ENCODE peak calls at places on chromosomes 11 and 22, in five cellular contexts. One of them, this sample, is unnamed.

GRCh38 chr11:71488086-71488967 is 35.3 kb downstream of the NADSYN1 start:
- DNase-seq in neural progenitor cell: no peak
- DNase-seq in hepatocyte: peak
- DNase-seq in adrenal gland: no peak
- DNase-seq in suprapubic skin: peak
- DNase-seq in this sample: no peak

GRCh38 chr11:1908579-1908978 is 10.9 kb upstream of the TNNT3 start:
- DNase-seq in adrenal gland: no peak
- DNase-seq in neural progenitor cell: no peak
- DNase-seq in hepatocyte: no peak
- DNase-seq in suprapubic skin: no peak
- DNase-seq in this sample: no peak

GRCh38 chr22:34481090-34481489 is 560.8 kb upstream of the LARGE1 start:
- DNase-seq in adrenal gland: no peak
- DNase-seq in suprapubic skin: no peak
- DNase-seq in neural progenitor cell: no peak
- DNase-seq in hepatocyte: no peak
- DNase-seq in this sample: no peak

GRCh38 chr11:2277933-2278523 is 7.6 kb upstream of the ASCL2 start:
- DNase-seq in suprapubic skin: no peak
- DNase-seq in hepatocyte: no peak
- DNase-seq in adrenal gland: peak
- DNase-seq in neural progenitor cell: no peak
- DNase-seq in this sample: no peak

GRCh38 chr22:44448271-44448780 is 49.7 kb downstream of the RTL6 start:
- DNase-seq in neural progenitor cell: no peak
- DNase-seq in suprapubic skin: peak
- DNase-seq in hepatocyte: peak
- DNase-seq in adrenal gland: peak
- DNase-seq in this sample: no peak

GRCh38 chr11:61688368-61689163 is 8.4 kb downstream of the DAGLA start:
- DNase-seq in hepatocyte: no peak
- DNase-seq in neural progenitor cell: no peak
- DNase-seq in suprapubic skin: peak
- DNase-seq in adrenal gland: no peak
- DNase-seq in this sample: no peak

GRCh38 chr11:132032555-132032954 is 662.1 kb downstream of the NTM start:
- DNase-seq in suprapubic skin: no peak
- DNase-seq in hepatocyte: no peak
- DNase-seq in neural progenitor cell: no peak
- DNase-seq in adrenal gland: no peak
- DNase-seq in this sample: no peak

GRCh38 chr11:2519879-2520735 is 75.3 kb downstream of the KCNQ1 start:
- DNase-seq in suprapubic skin: peak
- DNase-seq in neural progenitor cell: peak
- DNase-seq in hepatocyte: no peak
- DNase-seq in adrenal gland: peak
- DNase-seq in this sample: no peak

GRCh38 chr11:120867988-120868387 is 155.9 kb upstream of the TBCEL start:
- DNase-seq in adrenal gland: no peak
- DNase-seq in hepatocyte: no peak
- DNase-seq in suprapubic skin: no peak
- DNase-seq in neural progenitor cell: no peak
- DNase-seq in this sample: no peak

GRCh38 chr11:4064278-4064955 is 30.2 kb upstream of the RRM1 start:
- DNase-seq in suprapubic skin: no peak
- DNase-seq in hepatocyte: no peak
- DNase-seq in neural progenitor cell: no peak
- DNase-seq in adrenal gland: no peak
- DNase-seq in this sample: no peak

GRCh38 chr11:121661796-121662508 is 209.2 kb upstream of the SORL1-AS1 start:
- DNase-seq in adrenal gland: no peak
- DNase-seq in suprapubic skin: no peak
- DNase-seq in hepatocyte: no peak
- DNase-seq in neural progenitor cell: no peak
- DNase-seq in this sample: no peak

GRCh38 chr11:130592056-130592455 is 143.6 kb downstream of the ADAMTS15 start:
- DNase-seq in adrenal gland: no peak
- DNase-seq in neural progenitor cell: no peak
- DNase-seq in suprapubic skin: no peak
- DNase-seq in hepatocyte: no peak
- DNase-seq in this sample: no peak

GRCh38 chr11:19241260-19242183 is 777 bp upstream of the E2F8 start:
- DNase-seq in adrenal gland: no peak
- DNase-seq in suprapubic skin: no peak
- DNase-seq in hepatocyte: peak
- DNase-seq in neural progenitor cell: peak
- DNase-seq in this sample: no peak

GRCh38 chr11:119518746-119519382 is 95.9 kb upstream of the THY1 start:
- DNase-seq in hepatocyte: peak
- DNase-seq in suprapubic skin: no peak
- DNase-seq in adrenal gland: no peak
- DNase-seq in neural progenitor cell: peak
- DNase-seq in this sample: no peak

GRCh38 chr22:24965822-24966626 is 13.5 kb downstream of the KIAA1671 start:
- DNase-seq in neural progenitor cell: no peak
- DNase-seq in suprapubic skin: no peak
- DNase-seq in hepatocyte: no peak
- DNase-seq in adrenal gland: peak
- DNase-seq in this sample: no peak

GRCh38 chr11:65549088-65549487 is 9.1 kb downstream of the LTBP3 start:
- DNase-seq in adrenal gland: no peak
- DNase-seq in hepatocyte: no peak
- DNase-seq in suprapubic skin: no peak
- DNase-seq in neural progenitor cell: no peak
- DNase-seq in this sample: no peak

GRCh38 chr11:125263268-125263790 is 98.8 kb downstream of the PKNOX2 start:
- DNase-seq in adrenal gland: peak
- DNase-seq in suprapubic skin: no peak
- DNase-seq in hepatocyte: peak
- DNase-seq in neural progenitor cell: peak
- DNase-seq in this sample: peak

GRCh38 chr22:43643362-43643761 is 168.7 kb downstream of the EFCAB6 start:
- DNase-seq in adrenal gland: peak
- DNase-seq in hepatocyte: peak
- DNase-seq in suprapubic skin: no peak
- DNase-seq in neural progenitor cell: no peak
- DNase-seq in this sample: no peak

GRCh38 chr11:31804439-31805036 is 6.6 kb downstream of the PAX6 start:
- DNase-seq in suprapubic skin: no peak
- DNase-seq in adrenal gland: peak
- DNase-seq in hepatocyte: no peak
- DNase-seq in neural progenitor cell: peak
- DNase-seq in this sample: no peak

GRCh38 chr11:36449566-36450390 is 60.3 kb downstream of the TRAF6 start:
- DNase-seq in hepatocyte: no peak
- DNase-seq in suprapubic skin: no peak
- DNase-seq in adrenal gland: peak
- DNase-seq in neural progenitor cell: no peak
- DNase-seq in this sample: no peak

GRCh38 chr22:37455896-37456295 is 28.6 kb upstream of the ELFN2 start:
- DNase-seq in hepatocyte: no peak
- DNase-seq in adrenal gland: no peak
- DNase-seq in neural progenitor cell: peak
- DNase-seq in suprapubic skin: no peak
- DNase-seq in this sample: no peak
- H3K27ac ChIP-seq in hepatocyte: peak
- H3K27ac ChIP-seq in adrenal gland: no peak
- H3K27ac ChIP-seq in neural progenitor cell: no peak
- H3K27ac ChIP-seq in suprapubic skin: no peak
- H3K27ac ChIP-seq in this sample: no peak

DNA sequence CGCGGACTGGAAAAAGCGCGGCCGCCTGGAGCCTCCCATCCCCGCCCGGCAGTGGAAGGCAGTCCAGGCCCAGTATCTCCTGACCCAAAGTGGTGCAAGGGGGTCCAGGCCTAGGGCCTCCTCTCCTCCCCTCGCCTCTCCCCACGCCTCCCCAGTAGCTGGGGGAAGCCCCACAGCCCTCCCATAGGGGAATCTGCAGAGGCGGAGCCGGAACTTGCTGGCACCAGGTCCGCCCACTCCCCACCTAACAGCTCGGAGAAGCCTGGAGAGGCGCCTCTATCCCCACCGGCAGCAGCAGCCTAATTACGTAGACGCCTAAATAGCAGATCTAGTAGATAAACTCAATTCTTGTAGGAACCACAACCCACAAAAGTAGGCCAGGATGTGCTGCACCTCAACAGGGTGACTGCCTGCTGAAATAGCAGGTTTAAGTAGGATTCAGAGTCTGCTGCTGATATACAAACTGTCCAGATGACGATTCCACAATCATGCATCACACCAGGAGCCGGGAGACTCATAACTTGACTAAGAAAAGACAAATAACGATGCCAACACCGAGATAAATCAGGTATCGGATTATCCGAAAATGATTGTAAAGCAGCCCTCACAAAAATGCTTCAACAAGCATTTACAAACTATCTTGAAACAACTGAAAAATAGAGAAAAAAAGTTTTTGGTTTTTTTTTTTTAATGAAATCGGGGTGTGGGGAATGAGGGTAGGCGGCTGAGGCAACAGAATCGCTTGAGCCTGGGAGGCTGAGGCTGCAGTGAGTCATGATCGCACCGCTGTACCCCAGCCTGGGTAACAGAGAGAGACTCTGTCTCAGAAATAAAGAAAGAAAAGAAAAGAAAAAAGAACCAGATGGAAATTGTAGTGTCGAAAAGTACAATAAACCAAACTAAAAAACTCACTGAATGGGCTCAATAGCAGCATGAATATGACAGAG is 11.4 kb upstream of the BRD1 start:
- DNase-seq in adrenal gland: no peak
- DNase-seq in suprapubic skin: no peak
- DNase-seq in neural progenitor cell: peak
- DNase-seq in hepatocyte: no peak
- DNase-seq in this sample: no peak
- H3K27ac ChIP-seq in adrenal gland: no peak
- H3K27ac ChIP-seq in suprapubic skin: peak
- H3K27ac ChIP-seq in neural progenitor cell: no peak
- H3K27ac ChIP-seq in hepatocyte: no peak
- H3K27ac ChIP-seq in this sample: no peak

GRCh38 chr22:30266445-30267381 is at the start of gene OSM:
- DNase-seq in hepatocyte: no peak
- DNase-seq in neural progenitor cell: no peak
- DNase-seq in suprapubic skin: peak
- DNase-seq in adrenal gland: peak
- DNase-seq in this sample: no peak
- H3K27ac ChIP-seq in hepatocyte: no peak
- H3K27ac ChIP-seq in neural progenitor cell: no peak
- H3K27ac ChIP-seq in suprapubic skin: peak
- H3K27ac ChIP-seq in adrenal gland: peak
- H3K27ac ChIP-seq in this sample: peak

DNA sequence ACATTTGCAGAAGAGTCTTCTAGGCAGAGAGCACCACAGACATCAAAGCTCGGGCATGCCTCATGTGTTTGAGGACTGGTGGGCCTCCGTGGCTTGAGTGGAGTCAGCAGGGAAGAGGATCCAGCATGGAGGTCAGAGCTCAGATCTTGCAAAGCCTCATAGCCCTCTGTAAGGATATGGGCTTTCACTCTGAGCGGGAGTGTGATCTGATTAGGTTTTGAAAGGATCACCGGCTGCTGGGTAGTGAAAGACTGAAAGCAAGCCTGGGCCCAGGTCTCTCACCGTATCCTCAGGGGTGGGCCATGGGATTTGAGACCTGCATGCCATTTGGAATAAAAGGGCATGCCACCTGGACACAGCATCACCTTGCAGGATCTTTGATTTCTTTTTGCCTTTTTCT is 112.7 kb downstream of the TEAD1 start:
- DNase-seq in adrenal gland: no peak
- DNase-seq in suprapubic skin: no peak
- DNase-seq in hepatocyte: no peak
- DNase-seq in neural progenitor cell: peak
- DNase-seq in this sample: no peak
- H3K27ac ChIP-seq in adrenal gland: no peak
- H3K27ac ChIP-seq in suprapubic skin: no peak
- H3K27ac ChIP-seq in hepatocyte: no peak
- H3K27ac ChIP-seq in neural progenitor cell: peak
- H3K27ac ChIP-seq in this sample: no peak

DNA sequence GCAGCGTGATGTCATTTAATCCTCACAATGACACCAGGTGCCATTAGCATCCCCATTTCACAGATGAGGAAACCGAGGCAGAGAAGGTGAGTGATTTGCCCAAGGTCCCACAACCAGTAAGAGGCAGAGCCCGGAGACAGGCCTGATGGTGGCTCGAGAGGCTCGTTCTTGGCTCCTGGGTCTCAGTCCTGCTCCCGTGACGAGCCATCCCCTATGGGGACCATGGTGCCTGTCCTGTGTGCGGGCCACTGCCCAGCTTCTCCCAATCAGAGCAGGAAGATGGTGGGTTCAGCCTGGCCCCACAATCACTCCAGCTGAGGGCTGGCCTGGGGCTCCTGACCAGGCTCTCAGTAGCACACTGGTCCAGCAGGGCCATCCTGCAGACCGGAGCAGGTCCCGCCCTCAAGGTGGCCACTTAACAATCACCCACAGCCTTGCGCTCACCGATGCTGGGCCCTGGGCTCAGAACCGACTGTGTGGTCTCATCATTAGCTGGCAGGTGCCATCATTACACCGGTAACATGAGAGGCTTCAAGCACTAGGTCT is 3.6 kb downstream of the ALDH3B1 start:
- DNase-seq in neural progenitor cell: no peak
- DNase-seq in adrenal gland: no peak
- DNase-seq in suprapubic skin: no peak
- DNase-seq in hepatocyte: no peak
- DNase-seq in this sample: no peak
- H3K27ac ChIP-seq in neural progenitor cell: no peak
- H3K27ac ChIP-seq in adrenal gland: peak
- H3K27ac ChIP-seq in suprapubic skin: no peak
- H3K27ac ChIP-seq in hepatocyte: peak
- H3K27ac ChIP-seq in this sample: peak